ENCODE peak calls at places on chromosomes 4 and X, in six cellular contexts. One of them, this sample, is unnamed.

GRCh38 chr4:98662619-98663225 is 4.3 kb upstream of the TSPAN5 start:
- DNase-seq in hepatocyte: no peak
- DNase-seq in uterus: no peak
- DNase-seq in suprapubic skin: no peak
- DNase-seq in left lung: no peak
- DNase-seq in cardiac muscle cell: no peak
- DNase-seq in this sample: no peak

GRCh38 chr4:150739591-150739990 is 157.6 kb downstream of the MAB21L2 start:
- DNase-seq in suprapubic skin: no peak
- DNase-seq in left lung: no peak
- DNase-seq in uterus: no peak
- DNase-seq in hepatocyte: no peak
- DNase-seq in cardiac muscle cell: no peak
- DNase-seq in this sample: no peak

GRCh38 chr4:26779674-26780073 is 81.0 kb upstream of the STIM2 start:
- DNase-seq in cardiac muscle cell: peak; percentile 65
- DNase-seq in left lung: no peak
- DNase-seq in uterus: no peak
- DNase-seq in suprapubic skin: no peak
- DNase-seq in hepatocyte: no peak
- DNase-seq in this sample: no peak

GRCh38 chrX:69033936-69034335 is 131.3 kb downstream of the PJA1 start:
- DNase-seq in uterus: no peak
- DNase-seq in hepatocyte: no peak
- DNase-seq in cardiac muscle cell: no peak
- DNase-seq in suprapubic skin: no peak
- DNase-seq in left lung: no peak
- DNase-seq in this sample: peak; percentile 49

GRCh38 chr4:2343476-2343875 is 75.0 kb downstream of the ZFYVE28 start:
- DNase-seq in cardiac muscle cell: no peak
- DNase-seq in left lung: no peak
- DNase-seq in hepatocyte: no peak
- DNase-seq in suprapubic skin: peak; percentile 38
- DNase-seq in uterus: no peak
- DNase-seq in this sample: no peak

GRCh38 chrX:3697701-3698279 is 15.7 kb downstream of the PRKX start:
- DNase-seq in suprapubic skin: no peak
- DNase-seq in left lung: no peak
- DNase-seq in cardiac muscle cell: peak; percentile 52
- DNase-seq in hepatocyte: peak; percentile 18
- DNase-seq in uterus: no peak
- DNase-seq in this sample: peak; percentile 77

GRCh38 chrX:150683536-150684146 is 9.6 kb upstream of the MTMR1 start:
- DNase-seq in uterus: no peak
- DNase-seq in left lung: no peak
- DNase-seq in hepatocyte: peak; percentile 49
- DNase-seq in suprapubic skin: no peak
- DNase-seq in cardiac muscle cell: peak; percentile 58
- DNase-seq in this sample: no peak

GRCh38 chrX:40380649-40381488 is 199.9 kb upstream of the ATP6AP2 start:
- DNase-seq in suprapubic skin: no peak
- DNase-seq in cardiac muscle cell: no peak
- DNase-seq in uterus: no peak
- DNase-seq in left lung: no peak
- DNase-seq in hepatocyte: no peak
- DNase-seq in this sample: no peak

GRCh38 chr4:139956436-139957107 is 197.4 kb downstream of the MAML3 start:
- DNase-seq in left lung: no peak
- DNase-seq in suprapubic skin: no peak
- DNase-seq in cardiac muscle cell: peak; percentile 80
- DNase-seq in uterus: peak; percentile 54
- DNase-seq in hepatocyte: no peak
- DNase-seq in this sample: no peak

GRCh38 chr4:52126946-52127345 is 75.8 kb downstream of the SPATA18 start:
- DNase-seq in left lung: no peak
- DNase-seq in cardiac muscle cell: no peak
- DNase-seq in uterus: no peak
- DNase-seq in hepatocyte: no peak
- DNase-seq in suprapubic skin: no peak
- DNase-seq in this sample: no peak

GRCh38 chr4:16969696-16970135 is 71.3 kb upstream of the LDB2 start:
- DNase-seq in uterus: peak; percentile 67
- DNase-seq in left lung: no peak
- DNase-seq in cardiac muscle cell: peak; percentile 75
- DNase-seq in suprapubic skin: peak; percentile 82
- DNase-seq in hepatocyte: no peak
- DNase-seq in this sample: no peak

GRCh38 chrX:46913710-46914109 is 1.5 kb downstream of the JADE3 start:
- DNase-seq in suprapubic skin: no peak
- DNase-seq in cardiac muscle cell: peak; percentile 57
- DNase-seq in left lung: no peak
- DNase-seq in hepatocyte: peak; percentile 30
- DNase-seq in uterus: peak; percentile 34
- DNase-seq in this sample: no peak

GRCh38 chr4:182556576-182556975 is 313.4 kb downstream of the TENM3 start:
- DNase-seq in cardiac muscle cell: no peak
- DNase-seq in uterus: no peak
- DNase-seq in hepatocyte: no peak
- DNase-seq in left lung: no peak
- DNase-seq in suprapubic skin: no peak
- DNase-seq in this sample: no peak

GRCh38 chr4:20259707-20260106 is 8.0 kb downstream of the SLIT2 start:
- DNase-seq in hepatocyte: no peak
- DNase-seq in uterus: no peak
- DNase-seq in suprapubic skin: no peak
- DNase-seq in cardiac muscle cell: peak; percentile 46
- DNase-seq in left lung: no peak
- DNase-seq in this sample: no peak

GRCh38 chr4:11216520-11216919 is 212.2 kb downstream of the HS3ST1 start:
- DNase-seq in cardiac muscle cell: no peak
- DNase-seq in hepatocyte: no peak
- DNase-seq in uterus: no peak
- DNase-seq in suprapubic skin: no peak
- DNase-seq in left lung: no peak
- DNase-seq in this sample: no peak

GRCh38 chr4:73244941-73245601 is 13.5 kb downstream of the ANKRD17 start:
- DNase-seq in uterus: no peak
- DNase-seq in left lung: no peak
- DNase-seq in hepatocyte: no peak
- DNase-seq in suprapubic skin: no peak
- DNase-seq in cardiac muscle cell: no peak
- DNase-seq in this sample: no peak

GRCh38 chr4:123298798-123299197 is 97.8 kb upstream of the SPRY1 start:
- DNase-seq in cardiac muscle cell: no peak
- DNase-seq in uterus: no peak
- DNase-seq in hepatocyte: no peak
- DNase-seq in left lung: no peak
- DNase-seq in suprapubic skin: no peak
- DNase-seq in this sample: no peak

GRCh38 chr4:123300625-123301024 is 96.0 kb upstream of the SPRY1 start:
- DNase-seq in uterus: no peak
- DNase-seq in left lung: no peak
- DNase-seq in cardiac muscle cell: no peak
- DNase-seq in hepatocyte: no peak
- DNase-seq in suprapubic skin: no peak
- DNase-seq in this sample: no peak

GRCh38 chr4:123301942-123302341 is 94.7 kb upstream of the SPRY1 start:
- DNase-seq in left lung: no peak
- DNase-seq in suprapubic skin: no peak
- DNase-seq in uterus: no peak
- DNase-seq in hepatocyte: no peak
- DNase-seq in cardiac muscle cell: no peak
- DNase-seq in this sample: no peak

GRCh38 chr4:123299212-123299651 is 97.4 kb upstream of the SPRY1 start:
- DNase-seq in uterus: no peak
- DNase-seq in cardiac muscle cell: peak; percentile 89
- DNase-seq in suprapubic skin: no peak
- DNase-seq in hepatocyte: no peak
- DNase-seq in left lung: no peak
- DNase-seq in this sample: no peak

DNA sequence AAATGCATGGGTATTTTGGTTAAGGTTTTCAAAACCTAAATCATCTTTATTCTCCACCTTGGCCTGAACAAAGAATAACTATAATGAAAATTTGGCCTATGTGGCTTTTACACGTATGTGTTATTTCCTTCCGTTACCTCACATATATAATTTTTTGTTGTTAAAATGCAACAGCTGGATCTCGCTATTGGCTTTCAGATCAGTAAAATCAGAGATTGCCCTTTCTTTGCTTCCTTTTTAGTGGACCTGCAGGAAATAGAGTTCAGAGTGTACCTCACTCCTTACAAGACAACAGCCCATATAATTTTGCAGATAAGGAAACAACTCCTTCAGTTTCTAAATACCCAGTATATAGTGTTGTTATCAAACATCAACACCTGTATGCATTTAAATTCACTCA is 96.4 kb upstream of the SPRY1 start:
- DNase-seq in cardiac muscle cell: no peak
- DNase-seq in suprapubic skin: no peak
- DNase-seq in hepatocyte: no peak
- DNase-seq in uterus: no peak
- DNase-seq in left lung: no peak
- DNase-seq in this sample: no peak
- H3K4me3 ChIP-seq in cardiac muscle cell: no peak overlapping the region
- H3K4me3 ChIP-seq in suprapubic skin: no peak overlapping the region
- H3K4me3 ChIP-seq in hepatocyte: no peak overlapping the region
- H3K4me3 ChIP-seq in uterus: no peak overlapping the region
- H3K4me3 ChIP-seq in left lung: no peak overlapping the region
- H3K4me3 ChIP-seq in this sample: no peak overlapping the region

GRCh38 chrX:53085661-53086229 is 3.6 kb downstream of the TSPYL2 start:
- DNase-seq in uterus: no peak
- DNase-seq in left lung: no peak
- DNase-seq in suprapubic skin: no peak
- DNase-seq in cardiac muscle cell: no peak
- DNase-seq in hepatocyte: no peak
- DNase-seq in this sample: no peak

GRCh38 chrX:53088136-53088974 is 5.6 kb upstream of the KANTR start:
- DNase-seq in cardiac muscle cell: peak; percentile 90
- DNase-seq in left lung: peak; percentile 78
- DNase-seq in hepatocyte: peak; percentile 92
- DNase-seq in uterus: peak; percentile 92
- DNase-seq in suprapubic skin: peak; percentile 88
- DNase-seq in this sample: peak; percentile 66

GRCh38 chrX:53086464-53086863 is 4.3 kb downstream of the TSPYL2 start:
- DNase-seq in cardiac muscle cell: peak; percentile 59
- DNase-seq in suprapubic skin: no peak
- DNase-seq in hepatocyte: no peak
- DNase-seq in left lung: no peak
- DNase-seq in uterus: peak; percentile 67
- DNase-seq in this sample: no peak

GRCh38 chrX:53089224-53089842 is 4.6 kb upstream of the KANTR start:
- DNase-seq in cardiac muscle cell: peak; percentile 76
- DNase-seq in suprapubic skin: no peak
- DNase-seq in left lung: no peak
- DNase-seq in hepatocyte: peak; percentile 68
- DNase-seq in uterus: peak; percentile 66
- DNase-seq in this sample: no peak

GRCh38 chrX:53087378-53087777 is 5.2 kb downstream of the TSPYL2 start:
- DNase-seq in uterus: no peak
- DNase-seq in hepatocyte: no peak
- DNase-seq in cardiac muscle cell: no peak
- DNase-seq in left lung: no peak
- DNase-seq in suprapubic skin: no peak
- DNase-seq in this sample: no peak
- H3K4me1 ChIP-seq in uterus: no peaks in the 10 kb centered on the region
- H3K4me1 ChIP-seq in hepatocyte: no peaks in the 10 kb centered on the region
- H3K4me1 ChIP-seq in cardiac muscle cell: no peaks in the 10 kb centered on the region
- H3K4me1 ChIP-seq in left lung: no peaks in the 10 kb centered on the region
- H3K4me1 ChIP-seq in suprapubic skin: peaks cover 36% of the 10 kb centered on the region
- H3K4me1 ChIP-seq in this sample: peaks cover 2% of the 10 kb centered on the region

GRCh38 chr4:82126641-82127040 is 247.2 kb downstream of the HNRNPD start:
- DNase-seq in suprapubic skin: no peak
- DNase-seq in uterus: no peak
- DNase-seq in cardiac muscle cell: no peak
- DNase-seq in left lung: no peak
- DNase-seq in hepatocyte: no peak
- DNase-seq in this sample: no peak

GRCh38 chr4:82125863-82126297 is 247.9 kb downstream of the HNRNPD start:
- DNase-seq in left lung: no peak
- DNase-seq in suprapubic skin: no peak
- DNase-seq in hepatocyte: no peak
- DNase-seq in uterus: no peak
- DNase-seq in cardiac muscle cell: no peak
- DNase-seq in this sample: no peak

GRCh38 chr4:82125170-82125862 is 248.5 kb downstream of the HNRNPD start:
- DNase-seq in left lung: no peak
- DNase-seq in hepatocyte: no peak
- DNase-seq in cardiac muscle cell: no peak
- DNase-seq in suprapubic skin: no peak
- DNase-seq in uterus: no peak
- DNase-seq in this sample: no peak

GRCh38 chr4:82124365-82124764 is 249.4 kb downstream of the HNRNPD start:
- DNase-seq in suprapubic skin: no peak
- DNase-seq in left lung: no peak
- DNase-seq in hepatocyte: no peak
- DNase-seq in uterus: no peak
- DNase-seq in cardiac muscle cell: no peak
- DNase-seq in this sample: no peak

DNA sequence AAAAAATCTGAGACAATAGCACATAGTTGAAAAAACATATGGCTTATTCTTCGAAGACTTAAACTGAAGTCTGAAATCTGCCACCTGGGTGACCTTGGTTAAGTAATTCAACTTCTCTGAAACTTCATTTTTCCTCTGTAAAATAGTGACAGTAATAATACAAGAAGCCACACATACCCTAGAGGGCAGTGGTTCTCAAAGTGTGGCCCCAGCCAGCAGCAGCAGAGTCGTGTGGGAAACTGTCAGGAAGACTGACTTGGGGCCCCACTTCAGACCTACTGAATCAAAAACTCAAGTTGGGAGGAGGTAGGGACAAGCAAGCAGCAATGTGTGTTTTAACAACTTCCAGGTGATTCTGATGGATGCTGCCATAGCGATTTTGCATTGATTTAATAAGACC is 249.9 kb downstream of the HNRNPD start:
- DNase-seq in suprapubic skin: no peak
- DNase-seq in hepatocyte: no peak
- DNase-seq in uterus: no peak
- DNase-seq in cardiac muscle cell: no peak
- DNase-seq in left lung: no peak
- DNase-seq in this sample: no peak
- TF ChIP-seq CTCF in suprapubic skin: no peak
- TF ChIP-seq CTCF in hepatocyte: no peak
- TF ChIP-seq CTCF in uterus: no peak
- TF ChIP-seq CTCF in cardiac muscle cell: no peak
- TF ChIP-seq CTCF in left lung: no peak
- TF ChIP-seq CTCF in this sample: no peak

GRCh38 chr4:47499705-47500104 is 14.6 kb downstream of the ATP10D start:
- DNase-seq in suprapubic skin: no peak
- DNase-seq in hepatocyte: no peak
- DNase-seq in uterus: no peak
- DNase-seq in cardiac muscle cell: no peak
- DNase-seq in left lung: no peak
- DNase-seq in this sample: no peak
- H3K4me3 ChIP-seq in suprapubic skin: no peak overlapping the region
- H3K4me3 ChIP-seq in hepatocyte: no peak overlapping the region
- H3K4me3 ChIP-seq in uterus: no peak overlapping the region
- H3K4me3 ChIP-seq in cardiac muscle cell: no peak overlapping the region
- H3K4me3 ChIP-seq in left lung: no peak overlapping the region
- H3K4me3 ChIP-seq in this sample: peak overlapping the region; percentile 26

This sample was measured in ascending aorta.